ENCODE peak calls at places on chromosomes 2 and 18, in ten cellular contexts. E is cardiac fibroblast, P is GM10248, Z is neural crest cell, B is astrocyte of the spinal cord, Q is activated B cell treated with CpG ODN at 0.5 μM for 24 hours, X is left ventricle myocardium inferior, M is A549, I is MCF 10A, J is WERI-Rb-1. G is an unnamed sample.

GRCh38 chr2:98280376-98281102 is 65.7 kb upstream of the CNGA3 start:
- DNase-seq in E (no peak), P (peak), B (no peak), M (peak), X (no peak), I (no peak), J (no peak), Z (no peak), Q (no peak), G (peak)

GRCh38 chr18:26631135-26631534 is 82.8 kb upstream of the KCTD1 start:
- DNase-seq in Q (no peak), Z (no peak), I (no peak), M (no peak), P (no peak), B (no peak), E (no peak), J (no peak), X (no peak), G (no peak)

GRCh38 chr2:46196871-46197462 is 100.2 kb upstream of the EPAS1 start:
- DNase-seq in J (no peak), B (no peak), Z (no peak), E (no peak), M (no peak), Q (no peak), X (no peak), I (no peak), P (peak), G (no peak)

GRCh38 chr2:188132385-188132784 is 159.3 kb upstream of the GULP1 start:
- DNase-seq in Q (no peak), Z (no peak), M (no peak), J (no peak), B (no peak), E (peak), I (peak), X (peak), P (no peak), G (no peak)

GRCh38 chr2:221428896-221429295 is 143.2 kb downstream of the EPHA4 start:
- DNase-seq in I (no peak), M (no peak), P (no peak), B (no peak), Q (no peak), J (no peak), X (no peak), E (no peak), Z (no peak), G (no peak)

GRCh38 chr2:207768168-207768890 is 1.4 kb downstream of the FZD5 start:
- DNase-seq in M (peak), Z (peak), X (peak), Q (peak), B (peak), E (peak), P (peak), J (peak), I (no peak), G (peak)

GRCh38 chr2:28507806-28508764 is 12.2 kb downstream of the PLB1 start:
- DNase-seq in E (peak), X (no peak), M (peak), B (no peak), J (no peak), P (no peak), Z (no peak), I (peak), Q (no peak), G (peak)

GRCh38 chr2:24863636-24864035 is 56.4 kb downstream of the ADCY3 start:
- DNase-seq in B (peak), P (no peak), E (no peak), M (no peak), Q (no peak), I (no peak), Z (no peak), X (no peak), J (no peak), G (no peak)

GRCh38 chr2:234537929-234538328 is 41.0 kb upstream of the ARL4C start:
- DNase-seq in X (no peak), Z (no peak), I (no peak), E (no peak), J (no peak), P (no peak), B (no peak), Q (no peak), M (no peak), G (no peak)

GRCh38 chr2:164681009-164681408 is 59.7 kb upstream of the GRB14 start:
- DNase-seq in Z (no peak), M (no peak), B (no peak), I (no peak), P (no peak), Q (no peak), J (no peak), X (no peak), E (no peak), G (no peak)

GRCh38 chr18:60445341-60445740 is 72.8 kb upstream of the MC4R start:
- DNase-seq in I (no peak), B (peak), J (no peak), M (no peak), E (peak), X (no peak), P (no peak), Z (no peak), Q (no peak), G (no peak)

GRCh38 chr2:128547667-128548066 is 229.0 kb upstream of the HS6ST1 start:
- DNase-seq in J (no peak), I (no peak), Q (no peak), E (no peak), B (no peak), P (no peak), X (no peak), Z (peak), M (no peak), G (no peak)

GRCh38 chr2:117786520-117786919 is 28.0 kb upstream of the DDX18 start:
- DNase-seq in B (no peak), J (peak), E (peak), Q (no peak), M (no peak), P (no peak), I (no peak), Z (no peak), X (no peak), G (no peak)

GRCh38 chr18:10784596-10785202 is 258.9 kb downstream of the NAPG start:
- DNase-seq in B (no peak), E (no peak), X (no peak), Z (no peak), M (no peak), Q (no peak), I (no peak), J (no peak), P (no peak), G (no peak)

GRCh38 chr2:239948100-239948881 is 76.9 kb downstream of the NDUFA10 start:
- DNase-seq in J (no peak), Z (no peak), I (no peak), P (no peak), B (no peak), X (peak), Q (peak), E (no peak), M (no peak), G (no peak)

GRCh38 chr18:47780011-47780725 is 150.3 kb downstream of the SMAD2 start:
- DNase-seq in B (no peak), J (no peak), M (no peak), P (no peak), Q (no peak), E (no peak), I (no peak), Z (no peak), X (no peak), G (no peak)

GRCh38 chr2:101828267-101829017 is 130.9 kb downstream of the MAP4K4 start:
- DNase-seq in Q (no peak), J (no peak), Z (no peak), P (no peak), X (no peak), B (no peak), E (no peak), M (no peak), I (no peak), G (no peak)

GRCh38 chr18:54871231-54871630 is 43.0 kb downstream of the RAB27B start:
- DNase-seq in M (no peak), I (no peak), X (no peak), J (no peak), B (no peak), Z (no peak), E (no peak), Q (no peak), P (no peak), G (no peak)

GRCh38 chr2:26088038-26088643 is 54.3 kb downstream of the RAB10 start:
- DNase-seq in X (no peak), J (no peak), I (peak), Q (no peak), B (peak), P (peak), Z (no peak), E (peak), M (peak), G (peak)

GRCh38 chr2:221205103-221205502 is 367.0 kb downstream of the EPHA4 start:
- DNase-seq in B (no peak), J (no peak), I (no peak), P (no peak), Z (no peak), Q (no peak), X (no peak), M (no peak), E (no peak), G (no peak)

GRCh38 chr2:9336209-9336533 is 87.2 kb downstream of the ITGB1BP1 start:
- DNase-seq in I (no peak), E (peak), B (peak), M (no peak), X (no peak), P (peak), J (no peak), Q (no peak), Z (no peak), G (no peak)

GRCh38 chr2:161905389-161906046 is 168.5 kb downstream of the DPP4 start:
- DNase-seq in B (peak), M (peak), X (no peak), Z (no peak), Q (no peak), E (peak), I (peak), J (no peak), P (peak), G (peak)

GRCh38 chr2:18311413-18311812 is 249.0 kb downstream of the RDH14 start:
- DNase-seq in P (no peak), Z (no peak), J (no peak), Q (no peak), I (no peak), M (peak), E (no peak), B (peak), X (no peak), G (no peak)

GRCh38 chr18:10455726-10456453 is 1.5 kb downstream of the APCDD1 start:
- DNase-seq in Q (no peak), X (no peak), E (no peak), I (no peak), J (peak), M (no peak), B (no peak), P (no peak), Z (no peak), G (no peak)

GRCh38 chr18:62280058-62280457 is 45.1 kb upstream of the TNFRSF11A start:
- DNase-seq in Z (no peak), M (no peak), X (no peak), B (no peak), Q (no peak), E (no peak), J (no peak), I (no peak), P (no peak), G (no peak)

GRCh38 chr2:69305166-69305565 is 81.9 kb downstream of the GFPT1 start:
- DNase-seq in X (no peak), P (no peak), J (no peak), Z (no peak), I (no peak), M (no peak), E (no peak), Q (no peak), B (no peak), G (no peak)

GRCh38 chr2:222319576-222320440 is 21.0 kb upstream of the PAX3 start:
- DNase-seq in J (no peak), X (no peak), E (no peak), I (peak), M (peak), B (no peak), Z (peak), P (peak), Q (peak), G (peak)

GRCh38 chr2:37911296-37911888 is 13.7 kb upstream of the RMDN2 start:
- DNase-seq in B (no peak), M (no peak), J (no peak), Z (no peak), X (no peak), Q (no peak), I (peak), E (peak), P (no peak), G (no peak)

GRCh38 chr2:130947967-130948366 is 111.3 kb downstream of the ARHGEF4 start:
- DNase-seq in B (no peak), P (no peak), E (no peak), Z (no peak), J (no peak), X (no peak), M (no peak), I (no peak), Q (no peak), G (no peak)
- TF ChIP-seq CTCF in B (no peak), P (no peak), E (no peak), Z (no peak), J (no peak), X (no peak), M (no peak), I (no peak), Q (no peak), G (no peak)

GRCh38 chr18:34647251-34647650 is 62.8 kb upstream of the DTNA start:
- DNase-seq in Q (no peak), I (no peak), J (no peak), E (no peak), M (peak), X (no peak), P (no peak), B (no peak), Z (no peak), G (no peak)
- TF ChIP-seq CTCF in Q (no peak), I (no peak), J (no peak), E (no peak), M (no peak), X (no peak), P (no peak), B (no peak), Z (no peak), G (no peak)

DNA sequence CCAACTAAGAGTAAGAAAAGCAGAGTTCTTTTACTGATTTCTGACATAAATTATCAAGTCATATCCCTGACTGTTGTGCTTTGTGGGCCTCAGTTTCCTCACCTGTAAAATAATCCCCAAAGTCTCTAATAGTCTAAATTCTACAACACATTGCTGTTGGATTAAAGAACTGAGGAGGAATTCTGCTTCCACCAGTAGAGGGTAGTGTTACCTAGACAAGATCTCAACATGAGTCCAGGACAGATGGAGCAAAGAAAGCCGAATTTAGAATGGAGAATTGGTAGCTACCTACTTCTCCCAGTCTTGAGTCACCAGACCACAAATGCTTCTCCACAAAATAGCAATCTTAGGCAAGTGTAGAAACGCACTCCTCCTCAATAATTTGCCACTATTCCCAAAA is 462.5 kb upstream of the FSHR start:
- DNase-seq in Q (no peak), J (peak), X (no peak), M (peak), E (peak), B (peak), I (peak), P (peak), Z (no peak), G (peak)
- TF ChIP-seq CTCF in Q (no peak), J (peak), X (peak), M (peak), E (peak), B (peak), I (peak), P (peak), Z (peak), G (no peak)

GRCh38 chr2:51505533-51505932 is 473.6 kb upstream of the NRXN1 start:
- DNase-seq in Z (no peak), I (no peak), Q (no peak), J (no peak), M (peak), E (no peak), X (no peak), B (no peak), P (no peak), G (no peak)
- TF ChIP-seq CTCF in Z (no peak), I (no peak), Q (no peak), J (no peak), M (no peak), E (no peak), X (no peak), B (no peak), P (no peak), G (no peak)

GRCh38 chr2:63078852-63079606 is 28.4 kb downstream of the OTX1 start:
- DNase-seq in B (no peak), Q (no peak), P (peak), E (peak), J (peak), X (no peak), M (peak), Z (no peak), I (peak), G (peak)
- TF ChIP-seq CTCF in B (no peak), Q (no peak), P (peak), E (peak), J (peak), X (peak), M (peak), Z (peak), I (peak), G (no peak)

DNA sequence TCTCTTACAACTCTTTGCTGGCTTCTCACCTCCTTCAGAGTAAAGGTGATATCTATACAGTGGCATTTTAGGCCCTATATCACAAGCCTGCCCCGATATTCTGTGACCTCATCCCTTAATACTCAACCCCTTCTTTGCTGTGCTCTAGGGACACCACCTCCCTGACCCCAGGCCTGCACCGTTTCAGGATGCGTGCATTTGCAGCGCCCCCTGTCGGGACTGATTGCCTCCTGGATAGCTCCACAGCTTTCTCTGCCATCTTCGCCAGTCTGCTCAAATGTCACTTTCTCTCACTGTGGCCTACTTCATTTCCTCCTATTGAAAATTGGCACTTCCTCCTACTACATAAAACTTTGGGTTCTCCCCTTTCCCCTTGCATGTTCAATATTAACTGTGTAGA is 289.6 kb downstream of the SOCS6 start:
- DNase-seq in B (no peak), Z (peak), J (no peak), Q (no peak), E (no peak), P (no peak), M (peak), X (no peak), I (peak), G (peak)
- TF ChIP-seq CTCF in B (no peak), Z (peak), J (peak), Q (no peak), E (no peak), P (no peak), M (peak), X (no peak), I (no peak), G (no peak)

GRCh38 chr2:201257941-201258665 is 2.2 kb upstream of the CASP8 start:
- DNase-seq in J (no peak), I (peak), Q (peak), E (peak), P (peak), M (peak), X (peak), B (peak), Z (peak), G (peak)
- TF ChIP-seq CTCF in J (no peak), I (no peak), Q (no peak), E (peak), P (no peak), M (no peak), X (no peak), B (no peak), Z (no peak), G (no peak)

G was measured in Calu3.